ENCODE peak calls at places on chromosomes 2 and 18, in six cellular contexts. One of them, this sample, is unnamed.

GRCh38 chr2:109185801-109186570 is 57.0 kb downstream of the SH3RF3 start:
- DNase-seq in suprapubic skin: no peak
- DNase-seq in uterus: peak
- DNase-seq in tibial nerve: no peak
- DNase-seq in spleen: no peak
- DNase-seq in A549: no peak
- DNase-seq in this sample: no peak

GRCh38 chr18:65091737-65092329 is 659.0 kb upstream of the CDH7 start:
- DNase-seq in suprapubic skin: no peak
- DNase-seq in uterus: no peak
- DNase-seq in tibial nerve: no peak
- DNase-seq in spleen: no peak
- DNase-seq in A549: peak
- DNase-seq in this sample: no peak

GRCh38 chr2:172253190-172254052 is 150.7 kb upstream of the DLX2 start:
- DNase-seq in suprapubic skin: no peak
- DNase-seq in uterus: no peak
- DNase-seq in tibial nerve: no peak
- DNase-seq in spleen: no peak
- DNase-seq in A549: peak
- DNase-seq in this sample: no peak

GRCh38 chr18:69649678-69650077 is 249.0 kb downstream of the DOK6 start:
- DNase-seq in suprapubic skin: no peak
- DNase-seq in uterus: no peak
- DNase-seq in tibial nerve: no peak
- DNase-seq in spleen: no peak
- DNase-seq in A549: no peak
- DNase-seq in this sample: no peak

GRCh38 chr18:12336887-12337286 is 28.8 kb downstream of the TUBB6 start:
- DNase-seq in suprapubic skin: no peak
- DNase-seq in uterus: no peak
- DNase-seq in tibial nerve: no peak
- DNase-seq in spleen: no peak
- DNase-seq in A549: no peak
- DNase-seq in this sample: peak

GRCh38 chr18:49340446-49340845 is 120.0 kb downstream of the DYM start:
- DNase-seq in suprapubic skin: no peak
- DNase-seq in uterus: no peak
- DNase-seq in tibial nerve: no peak
- DNase-seq in spleen: no peak
- DNase-seq in A549: no peak
- DNase-seq in this sample: no peak

GRCh38 chr2:233255151-233255550 is 3.7 kb downstream of the ATG16L1 start:
- DNase-seq in suprapubic skin: no peak
- DNase-seq in uterus: no peak
- DNase-seq in tibial nerve: no peak
- DNase-seq in spleen: no peak
- DNase-seq in A549: no peak
- DNase-seq in this sample: no peak

GRCh38 chr2:101823347-101823791 is 125.9 kb downstream of the MAP4K4 start:
- DNase-seq in suprapubic skin: no peak
- DNase-seq in uterus: peak
- DNase-seq in tibial nerve: peak
- DNase-seq in spleen: no peak
- DNase-seq in A549: peak
- DNase-seq in this sample: no peak

GRCh38 chr2:60886962-60887361 is 5.6 kb downstream of the REL start:
- DNase-seq in suprapubic skin: no peak
- DNase-seq in uterus: no peak
- DNase-seq in tibial nerve: no peak
- DNase-seq in spleen: no peak
- DNase-seq in A549: no peak
- DNase-seq in this sample: no peak

GRCh38 chr18:6607348-6607747 is 122.2 kb upstream of the ARHGAP28 start:
- DNase-seq in suprapubic skin: no peak
- DNase-seq in uterus: no peak
- DNase-seq in tibial nerve: no peak
- DNase-seq in spleen: no peak
- DNase-seq in A549: no peak
- DNase-seq in this sample: no peak

GRCh38 chr18:49811151-49811938 is 2.0 kb downstream of the ACAA2 start:
- DNase-seq in suprapubic skin: no peak
- DNase-seq in uterus: no peak
- DNase-seq in tibial nerve: no peak
- DNase-seq in spleen: no peak
- DNase-seq in A549: no peak
- DNase-seq in this sample: no peak

GRCh38 chr18:11245889-11246288 is 96.5 kb upstream of the PIEZO2 start:
- DNase-seq in suprapubic skin: no peak
- DNase-seq in uterus: no peak
- DNase-seq in tibial nerve: no peak
- DNase-seq in spleen: no peak
- DNase-seq in A549: no peak
- DNase-seq in this sample: no peak

GRCh38 chr2:236177967-236178909 is 10.1 kb upstream of the GBX2 start:
- DNase-seq in suprapubic skin: peak
- DNase-seq in uterus: no peak
- DNase-seq in tibial nerve: no peak
- DNase-seq in spleen: no peak
- DNase-seq in A549: peak
- DNase-seq in this sample: no peak

GRCh38 chr18:35005963-35006577 is 35.1 kb upstream of the MAPRE2 start:
- DNase-seq in suprapubic skin: no peak
- DNase-seq in uterus: no peak
- DNase-seq in tibial nerve: no peak
- DNase-seq in spleen: no peak
- DNase-seq in A549: peak
- DNase-seq in this sample: no peak

GRCh38 chr2:23485261-23485660 is 100.3 kb downstream of the KLHL29 start:
- DNase-seq in suprapubic skin: no peak
- DNase-seq in uterus: no peak
- DNase-seq in tibial nerve: no peak
- DNase-seq in spleen: no peak
- DNase-seq in A549: no peak
- DNase-seq in this sample: no peak

GRCh38 chr2:207133862-207134519 is 31.8 kb downstream of the KLF7 start:
- DNase-seq in suprapubic skin: no peak
- DNase-seq in uterus: peak
- DNase-seq in tibial nerve: peak
- DNase-seq in spleen: no peak
- DNase-seq in A549: peak
- DNase-seq in this sample: peak

GRCh38 chr2:28457237-28457636 is 38.6 kb upstream of the PLB1 start:
- DNase-seq in suprapubic skin: no peak
- DNase-seq in uterus: no peak
- DNase-seq in tibial nerve: no peak
- DNase-seq in spleen: no peak
- DNase-seq in A549: no peak
- DNase-seq in this sample: no peak

GRCh38 chr18:57445488-57446319 is 10.5 kb downstream of the ONECUT2 start:
- DNase-seq in suprapubic skin: no peak
- DNase-seq in uterus: no peak
- DNase-seq in tibial nerve: no peak
- DNase-seq in spleen: no peak
- DNase-seq in A549: peak
- DNase-seq in this sample: no peak

GRCh38 chr18:69617888-69618287 is 217.2 kb downstream of the DOK6 start:
- DNase-seq in suprapubic skin: no peak
- DNase-seq in uterus: no peak
- DNase-seq in tibial nerve: no peak
- DNase-seq in spleen: no peak
- DNase-seq in A549: no peak
- DNase-seq in this sample: no peak

GRCh38 chr18:63518178-63519012 is 23.8 kb upstream of the SERPINB12 start:
- DNase-seq in suprapubic skin: no peak
- DNase-seq in uterus: peak
- DNase-seq in tibial nerve: no peak
- DNase-seq in spleen: no peak
- DNase-seq in A549: peak
- DNase-seq in this sample: no peak

GRCh38 chr2:45978302-45978859 is 318.8 kb upstream of the EPAS1 start:
- DNase-seq in suprapubic skin: no peak
- DNase-seq in uterus: no peak
- DNase-seq in tibial nerve: no peak
- DNase-seq in spleen: no peak
- DNase-seq in A549: no peak
- DNase-seq in this sample: no peak

GRCh38 chr2:27442282-27442980 is at the start of gene KRTCAP3:
- DNase-seq in suprapubic skin: no peak
- DNase-seq in uterus: no peak
- DNase-seq in tibial nerve: no peak
- DNase-seq in spleen: peak
- DNase-seq in A549: no peak
- DNase-seq in this sample: no peak

DNA sequence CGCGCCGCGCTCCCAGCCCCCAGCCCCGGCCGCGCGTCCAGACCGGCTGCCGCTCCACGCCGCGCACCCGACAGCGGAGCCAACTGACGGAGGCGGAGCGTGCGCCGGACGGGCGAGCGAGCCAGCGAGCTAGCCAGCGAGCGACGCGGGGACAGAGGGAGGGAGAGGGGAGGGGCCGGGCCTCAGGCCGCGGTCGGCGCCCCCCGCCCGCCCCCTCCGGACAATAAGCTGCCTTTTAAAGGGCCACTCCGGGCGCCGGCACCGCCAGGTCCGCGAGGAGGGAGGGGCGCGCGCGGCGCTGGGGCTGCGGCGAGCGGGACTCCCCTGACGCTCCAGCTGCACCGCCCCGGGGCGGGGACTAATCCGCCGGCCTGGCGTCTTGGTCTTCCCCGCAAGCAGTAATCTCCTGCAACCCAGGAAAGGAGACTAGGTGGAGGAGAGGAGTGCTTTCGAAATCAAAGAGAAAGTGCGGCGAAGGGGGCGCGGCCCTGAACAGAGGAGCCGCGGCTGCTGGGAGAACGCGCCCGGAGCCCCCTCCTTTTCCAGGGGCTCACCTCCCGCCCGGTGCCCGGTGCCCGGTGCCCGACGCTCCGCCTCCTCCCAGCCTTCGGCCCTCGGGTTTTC is at the start of gene BIN1:
- DNase-seq in suprapubic skin: peak
- DNase-seq in uterus: peak
- DNase-seq in tibial nerve: peak
- DNase-seq in spleen: peak
- DNase-seq in A549: peak
- DNase-seq in this sample: peak
- TF ChIP-seq POLR2A in suprapubic skin: no peak
- TF ChIP-seq POLR2A in uterus: peak
- TF ChIP-seq POLR2A in tibial nerve: peak
- TF ChIP-seq POLR2A in spleen: peak
- TF ChIP-seq POLR2A in A549: peak
- TF ChIP-seq POLR2A in this sample: peak

DNA sequence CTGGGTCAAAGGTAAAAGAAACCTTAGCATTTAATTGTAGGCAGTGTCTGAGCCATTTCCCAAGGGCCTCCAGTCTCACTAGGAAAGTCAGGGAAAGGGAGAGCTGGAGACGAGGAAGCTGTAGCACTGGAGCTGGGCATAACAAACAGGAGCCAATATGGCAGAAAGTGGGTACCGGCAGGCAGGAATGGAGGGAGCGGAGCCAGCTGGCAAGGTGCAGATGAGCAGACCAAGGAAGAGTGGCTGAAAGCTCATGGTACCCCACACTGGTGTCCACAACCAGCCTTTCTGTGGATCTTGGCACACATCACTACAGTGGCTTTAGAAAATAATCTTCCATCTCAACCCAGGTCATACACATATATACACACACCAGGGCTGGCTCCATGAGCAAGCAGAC is 40.0 kb downstream of the ANKRD44 start:
- DNase-seq in suprapubic skin: no peak
- DNase-seq in uterus: no peak
- DNase-seq in tibial nerve: no peak
- DNase-seq in spleen: no peak
- DNase-seq in A549: no peak
- DNase-seq in this sample: no peak
- TF ChIP-seq POLR2A in suprapubic skin: no peak
- TF ChIP-seq POLR2A in uterus: no peak
- TF ChIP-seq POLR2A in tibial nerve: no peak
- TF ChIP-seq POLR2A in spleen: no peak
- TF ChIP-seq POLR2A in A549: no peak
- TF ChIP-seq POLR2A in this sample: no peak

DNA sequence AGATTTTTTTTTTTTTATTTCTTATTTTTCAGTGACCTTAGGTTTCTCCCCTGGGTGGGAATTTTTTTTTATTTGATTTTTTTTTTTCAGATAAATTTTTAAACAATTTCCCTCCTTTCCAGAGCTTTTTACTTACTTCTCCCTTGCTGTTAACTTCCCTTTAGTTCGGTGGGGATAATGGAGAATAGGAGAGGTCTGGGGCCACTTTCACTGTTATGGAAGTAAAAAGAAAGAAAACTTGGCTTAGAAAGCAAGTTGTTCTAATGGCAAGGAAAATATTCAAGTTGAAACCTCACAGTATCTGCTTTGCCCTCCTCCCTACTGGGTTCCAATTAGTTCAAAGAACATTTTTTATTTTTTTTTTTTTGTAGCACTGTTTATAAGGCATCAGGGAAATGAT is 537.1 kb upstream of the NXPH2 start:
- DNase-seq in suprapubic skin: no peak
- DNase-seq in uterus: no peak
- DNase-seq in tibial nerve: no peak
- DNase-seq in spleen: no peak
- DNase-seq in A549: no peak
- DNase-seq in this sample: no peak
- TF ChIP-seq POLR2A in suprapubic skin: no peak
- TF ChIP-seq POLR2A in uterus: no peak
- TF ChIP-seq POLR2A in tibial nerve: no peak
- TF ChIP-seq POLR2A in spleen: no peak
- TF ChIP-seq POLR2A in A549: no peak
- TF ChIP-seq POLR2A in this sample: no peak

GRCh38 chr18:666628-667027 is 9.2 kb downstream of the TYMS start:
- DNase-seq in suprapubic skin: no peak
- DNase-seq in uterus: no peak
- DNase-seq in tibial nerve: no peak
- DNase-seq in spleen: no peak
- DNase-seq in A549: no peak
- DNase-seq in this sample: no peak

GRCh38 chr18:668263-668662 is 10.8 kb downstream of the TYMS start:
- DNase-seq in suprapubic skin: no peak
- DNase-seq in uterus: no peak
- DNase-seq in tibial nerve: no peak
- DNase-seq in spleen: no peak
- DNase-seq in A549: no peak
- DNase-seq in this sample: no peak

GRCh38 chr18:671405-671804 is 14.0 kb downstream of the TYMS start:
- DNase-seq in suprapubic skin: no peak
- DNase-seq in uterus: no peak
- DNase-seq in tibial nerve: no peak
- DNase-seq in spleen: no peak
- DNase-seq in A549: no peak
- DNase-seq in this sample: no peak

GRCh38 chr18:670456-670996 is 13.1 kb downstream of the TYMS start:
- DNase-seq in suprapubic skin: no peak
- DNase-seq in uterus: no peak
- DNase-seq in tibial nerve: no peak
- DNase-seq in spleen: no peak
- DNase-seq in A549: no peak
- DNase-seq in this sample: no peak

DNA sequence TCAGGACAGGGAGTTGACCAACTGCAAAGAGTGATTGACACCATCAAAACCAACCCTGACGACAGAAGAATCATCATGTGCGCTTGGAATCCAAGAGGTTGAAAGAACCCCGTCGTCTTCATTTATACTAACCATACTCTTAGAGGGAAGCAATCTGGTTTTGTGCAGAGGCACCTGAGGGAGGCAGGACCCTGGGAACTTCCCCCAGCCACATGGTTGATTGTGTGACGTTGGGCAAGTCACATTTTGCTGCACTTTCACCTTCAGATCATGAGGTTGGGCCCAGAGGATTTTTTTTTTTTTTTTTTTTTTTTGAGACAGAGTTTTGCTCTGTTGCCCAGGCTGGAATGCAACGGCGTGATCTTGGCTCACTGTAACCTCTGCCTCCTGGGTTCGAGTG is 11.6 kb downstream of the TYMS start:
- DNase-seq in suprapubic skin: no peak
- DNase-seq in uterus: no peak
- DNase-seq in tibial nerve: no peak
- DNase-seq in spleen: no peak
- DNase-seq in A549: no peak
- DNase-seq in this sample: no peak
- TF ChIP-seq POLR2A in suprapubic skin: no peak
- TF ChIP-seq POLR2A in uterus: no peak
- TF ChIP-seq POLR2A in tibial nerve: no peak
- TF ChIP-seq POLR2A in spleen: no peak
- TF ChIP-seq POLR2A in A549: no peak
- TF ChIP-seq POLR2A in this sample: no peak

This sample was measured in vagina.